ENCODE peak calls at places on chromosome 14, in ten cellular contexts. Q, Y, P, L, U, R, B, K, X and V are unnamed samples.

GRCh38 chr14:51302319-51303030 is 62.4 kb downstream of the TMX1 start:
- DNase-seq in Q (no peak), Y (peak), P (no peak), L (no peak), U (no peak), R (no peak), B (no peak), K (peak), X (no peak), V (no peak)

GRCh38 chr14:101112351-101113107 is 209.0 kb upstream of the RTL1 start:
- DNase-seq in Q (no peak), Y (no peak), P (no peak), L (no peak), U (no peak), R (no peak), B (no peak), K (no peak), X (peak), V (no peak)

GRCh38 chr14:96905825-96906224 is 108.6 kb downstream of the VRK1 start:
- DNase-seq in Q (peak), Y (no peak), P (no peak), L (no peak), U (no peak), R (no peak), B (no peak), K (peak), X (no peak), V (no peak)

GRCh38 chr14:32491413-32492016 is 162.4 kb downstream of the AKAP6 start:
- DNase-seq in Q (no peak), Y (no peak), P (no peak), L (no peak), U (no peak), R (no peak), B (no peak), K (no peak), X (no peak), V (no peak)

GRCh38 chr14:68282479-68283377 is 463.1 kb downstream of the RAD51B start:
- DNase-seq in Q (no peak), Y (no peak), P (no peak), L (no peak), U (no peak), R (no peak), B (no peak), K (no peak), X (no peak), V (no peak)

GRCh38 chr14:89748004-89748403 is 206.5 kb downstream of the EFCAB11 start:
- DNase-seq in Q (no peak), Y (peak), P (no peak), L (no peak), U (no peak), R (no peak), B (no peak), K (peak), X (no peak), V (no peak)

GRCh38 chr14:76294876-76295275 is 81.1 kb upstream of the ESRRB start:
- DNase-seq in Q (no peak), Y (no peak), P (no peak), L (no peak), U (no peak), R (no peak), B (no peak), K (no peak), X (no peak), V (no peak)

GRCh38 chr14:58565834-58566233 is 71.9 kb upstream of the DACT1 start:
- DNase-seq in Q (no peak), Y (no peak), P (no peak), L (no peak), U (no peak), R (no peak), B (no peak), K (no peak), X (no peak), V (no peak)

GRCh38 chr14:22819191-22819988 is 4.2 kb upstream of the SLC7A7 start:
- DNase-seq in Q (peak), Y (peak), P (peak), L (no peak), U (peak), R (peak), B (no peak), K (peak), X (no peak), V (no peak)

GRCh38 chr14:103022669-103023044 is 34.7 kb downstream of the CDC42BPB start:
- DNase-seq in Q (no peak), Y (no peak), P (no peak), L (no peak), U (no peak), R (no peak), B (no peak), K (no peak), X (no peak), V (no peak)
- TF ChIP-seq CTCF in Q (no peak), Y (no peak), P (no peak), L (peak), U (no peak), R (no peak), B (no peak), K (no peak), X (no peak), V (no peak)

GRCh38 chr14:74083784-74084276 is 423 bp downstream of the ALDH6A1 start:
- DNase-seq in Q (no peak), Y (no peak), P (no peak), L (no peak), U (peak), R (peak), B (no peak), K (no peak), X (no peak), V (no peak)

GRCh38 chr14:74085047-74085637 is 386 bp downstream of the LIN52 start:
- DNase-seq in Q (peak), Y (peak), P (no peak), L (no peak), U (no peak), R (peak), B (peak), K (peak), X (no peak), V (no peak)

GRCh38 chr14:74085828-74086227 is 1.1 kb downstream of the LIN52 start:
- DNase-seq in Q (no peak), Y (no peak), P (no peak), L (no peak), U (no peak), R (no peak), B (no peak), K (no peak), X (no peak), V (no peak)

GRCh38 chr14:74083161-74083560 is 1.1 kb downstream of the ALDH6A1 start:
- DNase-seq in Q (no peak), Y (no peak), P (no peak), L (no peak), U (no peak), R (no peak), B (no peak), K (no peak), X (no peak), V (no peak)

DNA sequence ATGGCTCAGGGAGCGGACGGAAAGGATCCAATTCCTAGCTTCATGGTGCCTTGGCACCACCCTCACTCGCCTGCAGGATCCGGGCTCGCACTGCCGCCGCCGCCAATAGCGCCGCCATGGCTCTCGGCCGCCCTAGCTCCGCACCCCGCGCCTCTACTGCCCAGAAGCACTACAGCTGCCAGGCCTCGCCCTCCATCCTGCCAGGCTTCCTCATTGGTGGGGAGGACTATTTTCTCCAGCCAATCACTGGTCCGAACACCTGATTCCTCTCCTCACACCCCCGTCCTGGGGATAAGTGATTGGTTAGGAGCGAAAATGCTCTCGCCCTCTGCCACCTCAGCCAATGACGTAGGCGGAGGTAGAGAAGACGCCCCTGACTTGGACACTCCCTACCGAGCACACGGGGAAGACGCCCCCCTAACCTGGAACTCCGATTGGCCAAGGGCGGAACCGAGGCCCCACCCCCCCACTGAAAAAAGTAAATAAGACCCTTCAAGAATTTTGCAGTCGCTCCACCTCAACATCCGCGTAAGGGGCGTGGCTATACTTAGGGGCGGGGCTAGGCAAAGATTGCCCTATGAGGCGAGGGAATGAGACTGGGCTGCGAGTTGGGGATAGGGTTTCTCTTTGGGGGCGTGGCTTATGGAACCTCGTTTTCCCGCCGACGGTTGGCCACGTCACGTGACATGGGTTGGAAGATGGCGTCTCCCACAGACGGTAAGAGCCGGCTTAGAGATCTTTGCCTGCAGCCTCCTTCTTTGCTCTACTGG is at the start of the genes ALDH6A1 and LIN52:
- DNase-seq in Q (peak), Y (peak), P (peak), L (peak), U (peak), R (peak), B (peak), K (peak), X (peak), V (peak)
- TF ChIP-seq CTCF in Q (no peak), Y (no peak), P (no peak), L (peak), U (peak), R (no peak), B (no peak), K (no peak), X (no peak), V (no peak)

DNA sequence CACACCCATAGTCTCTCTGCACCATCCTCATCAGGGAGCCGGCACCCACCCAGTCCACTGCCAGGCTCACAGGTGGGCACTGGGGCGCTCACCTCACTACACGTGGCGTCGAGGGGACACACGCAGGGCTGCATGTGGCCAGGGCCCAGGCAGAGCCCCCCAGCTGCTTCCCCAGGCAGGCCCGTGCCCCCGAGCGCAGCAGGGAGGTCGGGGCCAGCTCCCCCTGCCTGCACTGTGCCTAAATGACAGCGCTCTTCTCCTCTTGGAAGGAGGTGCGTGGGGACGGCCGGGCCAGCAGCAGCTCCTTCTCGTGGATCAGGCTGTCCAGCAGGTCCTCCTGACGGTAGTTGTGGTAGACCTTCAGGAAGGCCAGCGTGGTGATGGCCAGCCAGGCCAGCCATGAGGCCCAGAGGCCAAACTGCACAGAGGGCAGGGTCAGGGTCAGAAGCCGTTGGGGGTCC is 11.3 kb downstream of the TMEM179 start:
- DNase-seq in Q (no peak), Y (no peak), P (peak), L (no peak), U (no peak), R (no peak), B (no peak), K (no peak), X (no peak), V (no peak)
- TF ChIP-seq CTCF in Q (no peak), Y (no peak), P (peak), L (no peak), U (peak), R (no peak), B (no peak), K (no peak), X (no peak), V (no peak)

DNA sequence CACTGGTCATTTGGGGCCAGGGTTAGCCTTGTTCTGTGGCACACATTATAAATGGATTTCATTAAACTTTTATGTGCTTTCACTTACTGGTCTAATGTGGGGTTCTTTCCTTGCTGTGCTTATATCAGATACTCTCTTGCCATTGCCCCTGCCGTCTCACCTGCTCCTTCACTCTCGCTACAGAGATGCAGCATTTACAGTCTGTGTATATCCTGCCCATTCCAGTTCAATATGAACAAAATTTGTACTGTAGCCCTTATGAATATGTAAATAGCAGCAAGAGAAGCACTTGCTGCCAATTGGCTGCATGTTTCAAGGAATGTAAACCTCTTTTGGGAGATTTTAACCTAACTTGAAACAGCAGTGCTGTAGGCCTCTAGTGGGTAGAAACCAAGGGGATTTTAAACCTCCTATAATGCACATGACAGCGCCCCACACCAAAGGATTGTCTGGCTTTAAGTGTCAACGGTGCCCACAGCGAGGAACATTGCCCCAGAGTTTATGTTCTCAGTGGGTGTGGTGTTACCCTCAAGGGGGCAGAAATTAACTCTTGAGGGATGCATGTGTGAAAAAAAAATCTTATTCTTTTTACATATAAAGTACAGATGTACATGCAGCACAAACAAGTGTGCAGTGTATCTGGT is 19.1 kb downstream of the PCNX1 start:
- DNase-seq in Q (no peak), Y (no peak), P (no peak), L (no peak), U (no peak), R (no peak), B (no peak), K (no peak), X (no peak), V (no peak)
- TF ChIP-seq CTCF in Q (no peak), Y (no peak), P (no peak), L (no peak), U (no peak), R (no peak), B (no peak), K (no peak), X (no peak), V (no peak)